ENCODE peak calls at places on chromosome 21, in six cellular contexts. D is osteoblast, G is left ventricle myocardium inferior, X is bronchial epithelial cell, H is PC-9, J is endodermal cell. K is an unnamed sample.

GRCh38 chr21:16196521-16197208 is 466.9 kb downstream of the USP25 start:
- DNase-seq in D (no peak), G (no peak), X (peak; percentile 51), H (no peak), J (no peak), K (no peak)

GRCh38 chr21:33369586-33369985 is 33.6 kb upstream of the IFNGR2 start:
- DNase-seq in D (no peak), G (no peak), X (no peak), H (no peak), J (no peak), K (no peak)

GRCh38 chr21:17848228-17848627 is 29.1 kb upstream of the C21orf91 start:
- DNase-seq in D (peak; percentile 93), G (peak; percentile 15), X (peak; percentile 81), H (peak; percentile 16), J (no peak), K (peak; percentile 94)

GRCh38 chr21:23131177-23131576 is 2133.0 kb downstream of the NCAM2 start:
- DNase-seq in D (no peak), G (no peak), X (no peak), H (peak; percentile 8), J (no peak), K (no peak)

GRCh38 chr21:25080161-25080560 is 527.1 kb downstream of the MRPL39 start:
- DNase-seq in D (no peak), G (no peak), X (no peak), H (no peak), J (no peak), K (peak; percentile 76)

GRCh38 chr21:43740497-43741156 is 21.7 kb downstream of the PDXK start:
- DNase-seq in D (peak; percentile 98), G (no peak), X (peak; percentile 79), H (peak; percentile 65), J (peak; percentile 91), K (peak; percentile 28)

GRCh38 chr21:31457675-31458074 is 113.6 kb upstream of the TIAM1 start:
- DNase-seq in D (no peak), G (no peak), X (no peak), H (no peak), J (peak; percentile 72), K (no peak)

GRCh38 chr21:46151261-46151988 is 4.0 kb downstream of the FTCD start:
- DNase-seq in D (peak; percentile 87), G (no peak), X (no peak), H (no peak), J (peak; percentile 43), K (no peak)

GRCh38 chr21:46161800-46162592 is 6.6 kb upstream of the FTCD start:
- DNase-seq in D (peak; percentile 87), G (no peak), X (no peak), H (no peak), J (no peak), K (no peak)

DNA sequence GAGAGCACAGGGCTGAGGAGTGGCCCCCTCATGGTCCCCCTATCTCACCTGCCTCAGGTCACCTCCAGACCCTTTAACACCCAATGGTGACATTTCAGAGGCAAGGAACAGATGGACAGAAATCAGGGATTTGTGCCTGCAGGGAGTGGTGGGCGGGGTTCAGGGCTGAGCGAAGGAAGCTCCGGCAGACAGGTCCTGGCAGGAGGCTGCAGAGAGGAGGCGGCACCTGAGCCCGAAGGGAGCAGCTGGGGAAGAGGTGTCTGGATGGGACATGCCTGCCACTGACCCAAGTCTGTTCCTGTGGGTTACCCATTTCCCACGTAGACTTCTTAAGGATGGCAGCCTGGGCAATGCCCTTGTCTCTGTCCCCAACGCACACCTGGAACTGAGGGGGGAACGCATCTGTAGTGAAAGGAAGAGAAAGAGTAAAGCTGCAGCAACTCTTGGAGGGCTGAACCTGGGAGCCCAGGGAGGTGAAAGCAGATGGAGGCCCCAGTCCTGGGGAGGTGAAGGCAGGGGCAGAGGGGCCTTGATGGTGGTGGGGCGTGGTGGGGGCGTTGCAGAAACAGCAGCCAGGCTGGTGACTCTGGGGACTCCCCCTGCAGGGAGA is 61.6 kb upstream of the ADARB1 start:
- DNase-seq in D (no peak), G (no peak), X (peak; percentile 80), H (no peak), J (peak; percentile 92), K (peak; percentile 57)
- H3K27me3 ChIP-seq in D (no peaks in the 10 kb centered on the region), G (no peaks in the 10 kb centered on the region), X (no peaks in the 10 kb centered on the region), H (no peaks in the 10 kb centered on the region), J (peaks cover 20% of the 10 kb centered on the region), K (no peaks in the 10 kb centered on the region)

GRCh38 chr21:26832513-26832912 is 12.7 kb downstream of the ADAMTS1 start:
- DNase-seq in D (no peak), G (no peak), X (no peak), H (no peak), J (no peak), K (no peak)

GRCh38 chr21:26826801-26827200 is 18.4 kb downstream of the ADAMTS1 start:
- DNase-seq in D (no peak), G (no peak), X (peak; percentile 90), H (no peak), J (no peak), K (no peak)
- H3K27me3 ChIP-seq in D (no peaks in the 10 kb centered on the region), G (no peaks in the 10 kb centered on the region), X (no peaks in the 10 kb centered on the region), H (no peaks in the 10 kb centered on the region), J (no peaks in the 10 kb centered on the region), K (no peaks in the 10 kb centered on the region)

DNA sequence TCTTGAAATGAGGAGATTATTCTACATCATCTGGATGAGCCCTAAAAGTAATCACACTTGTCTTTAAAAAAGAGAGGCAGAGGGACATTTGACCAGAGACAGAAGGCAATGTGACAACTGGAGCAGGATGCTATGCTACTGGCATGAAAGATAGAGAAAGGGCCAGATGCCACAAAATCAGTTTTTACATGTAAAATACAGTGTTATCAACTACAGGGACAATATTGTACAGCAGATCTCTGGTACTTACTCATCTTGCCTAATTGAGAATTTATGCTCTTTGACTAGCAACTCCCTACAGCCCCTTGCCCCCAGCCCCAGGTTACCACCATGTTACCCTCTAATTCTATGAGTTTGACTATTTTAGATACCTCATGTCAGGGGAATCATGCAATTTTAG is 633.4 kb downstream of the LTN1 start:
- DNase-seq in D (no peak), G (no peak), X (no peak), H (no peak), J (no peak), K (no peak)
- H3K27me3 ChIP-seq in D (no peaks in the 10 kb centered on the region), G (no peaks in the 10 kb centered on the region), X (no peaks in the 10 kb centered on the region), H (no peaks in the 10 kb centered on the region), J (no peaks in the 10 kb centered on the region), K (no peaks in the 10 kb centered on the region)

GRCh38 chr21:36708512-36709029 is 9.7 kb downstream of the SIM2 start:
- DNase-seq in D (peak; percentile 85), G (no peak), X (no peak), H (no peak), J (no peak), K (no peak)
- H3K27me3 ChIP-seq in D (peaks cover 27% of the 10 kb centered on the region), G (peaks cover 100% of the 10 kb centered on the region), X (peaks cover 63% of the 10 kb centered on the region), H (no peaks in the 10 kb centered on the region), J (peaks cover 100% of the 10 kb centered on the region), K (no peaks in the 10 kb centered on the region)

GRCh38 chr21:38622827-38623209 is 124.5 kb upstream of the ERG start:
- DNase-seq in D (no peak), G (no peak), X (no peak), H (no peak), J (no peak), K (no peak)
- H3K27me3 ChIP-seq in D (peaks cover 5% of the 10 kb centered on the region), G (no peaks in the 10 kb centered on the region), X (no peaks in the 10 kb centered on the region), H (peaks cover 12% of the 10 kb centered on the region), J (no peaks in the 10 kb centered on the region), K (no peaks in the 10 kb centered on the region)

DNA sequence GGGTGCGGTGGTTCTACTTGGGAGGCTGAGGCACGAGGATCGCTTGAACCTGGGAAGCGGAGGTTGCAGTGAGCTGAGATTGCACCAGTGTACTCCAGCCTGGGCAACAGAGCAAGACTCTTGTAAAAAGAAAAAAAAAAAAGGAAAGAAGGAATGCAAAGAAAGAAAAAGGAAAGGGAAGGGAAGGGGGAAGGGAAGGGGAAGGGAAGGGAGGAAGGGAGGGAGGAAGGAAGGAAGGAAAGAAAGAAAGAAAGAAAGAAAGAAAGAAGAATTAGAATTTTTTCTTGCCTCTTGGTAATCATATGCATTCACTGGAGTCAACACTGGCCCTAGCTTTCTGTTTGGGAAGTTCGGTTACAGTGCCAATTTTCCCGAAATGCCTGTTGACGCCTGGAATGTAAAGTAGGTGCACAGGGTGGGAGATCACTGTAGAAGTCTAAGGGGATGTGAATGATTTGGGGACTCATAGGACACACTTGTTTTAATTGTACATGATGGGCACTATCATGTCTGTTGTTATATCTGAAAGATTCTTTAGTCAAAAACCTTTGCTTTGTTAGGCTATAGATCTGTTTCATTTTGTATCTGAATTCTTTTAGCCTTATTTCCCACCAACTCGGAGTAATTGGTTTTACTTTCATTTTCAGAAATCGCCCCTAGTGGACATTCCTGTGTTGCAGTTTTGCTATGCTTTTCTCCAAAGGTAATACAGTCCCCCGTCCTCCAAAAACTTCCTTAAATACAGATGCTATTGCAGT is 59.8 kb upstream of the MORC3 start:
- DNase-seq in D (peak; percentile 89), G (no peak), X (peak; percentile 63), H (peak; percentile 29), J (peak; percentile 63), K (peak; percentile 56)
- H3K27me3 ChIP-seq in D (no peaks in the 10 kb centered on the region), G (no peaks in the 10 kb centered on the region), X (no peaks in the 10 kb centered on the region), H (no peaks in the 10 kb centered on the region), J (no peaks in the 10 kb centered on the region), K (no peaks in the 10 kb centered on the region)

GRCh38 chr21:36696640-36697472 is 2.1 kb upstream of the SIM2 start:
- DNase-seq in D (peak; percentile 90), G (no peak), X (no peak), H (no peak), J (peak; percentile 74), K (no peak)

GRCh38 chr21:36694593-36695282 is 4.2 kb upstream of the SIM2 start:
- DNase-seq in D (peak; percentile 74), G (no peak), X (no peak), H (no peak), J (no peak), K (no peak)

GRCh38 chr21:36695283-36695634 is 3.7 kb upstream of the SIM2 start:
- DNase-seq in D (peak; percentile 75), G (no peak), X (no peak), H (no peak), J (no peak), K (no peak)

GRCh38 chr21:36696390-36696639 is 2.6 kb upstream of the SIM2 start:
- DNase-seq in D (peak; percentile 85), G (no peak), X (no peak), H (no peak), J (peak; percentile 61), K (no peak)

DNA sequence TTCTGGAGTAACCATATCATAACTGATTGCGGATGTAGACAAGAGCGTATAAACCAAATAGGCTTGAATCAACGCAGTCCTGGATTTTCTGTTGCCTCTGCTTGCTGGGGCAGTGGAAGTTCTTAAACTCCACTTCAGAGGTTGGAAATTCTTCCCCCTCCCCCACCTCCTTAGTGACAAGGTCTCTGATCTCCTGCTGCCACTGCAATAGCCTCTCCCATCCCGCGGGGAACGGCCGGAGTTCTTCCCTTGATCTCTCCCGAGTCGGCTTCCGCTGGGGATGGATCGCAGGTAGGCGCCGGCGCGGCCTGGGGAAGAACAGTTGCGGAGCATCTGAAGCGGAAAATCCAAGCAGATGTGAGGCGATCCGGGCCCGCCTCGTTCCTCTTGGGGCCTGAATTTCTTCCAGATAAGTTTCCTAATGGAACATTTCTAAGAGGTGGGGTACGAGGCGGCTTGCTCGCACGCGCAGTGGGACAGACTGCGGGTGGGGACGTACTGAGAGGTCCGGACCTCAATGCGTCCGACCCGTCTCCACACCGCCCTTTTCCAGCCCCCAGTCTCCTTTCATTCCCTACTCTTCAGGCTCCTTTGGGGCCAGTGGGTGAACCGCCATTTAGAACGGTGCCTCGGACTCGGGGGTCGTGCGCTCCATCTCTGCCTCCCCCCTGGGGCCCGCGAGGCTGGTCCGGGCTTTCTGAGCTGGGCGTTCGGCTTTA is 3.1 kb upstream of the SIM2 start:
- DNase-seq in D (peak; percentile 80), G (no peak), X (no peak), H (no peak), J (peak; percentile 86), K (no peak)
- H3K27me3 ChIP-seq in D (peaks cover 52% of the 10 kb centered on the region), G (peaks cover 100% of the 10 kb centered on the region), X (peaks cover 69% of the 10 kb centered on the region), H (no peaks in the 10 kb centered on the region), J (peaks cover 98% of the 10 kb centered on the region), K (no peaks in the 10 kb centered on the region)